ENCODE peak calls at places on chromosomes 6 and 20, in six cellular contexts. E is HepG2, V is GM12892, Q is H1, D is K562, M is GM12878. U is an unnamed sample.

GRCh38 chr6:5214570-5215052 is 46.1 kb downstream of the LYRM4 start:
- DNase-seq in D (peak), E (peak), Q (peak), V (no peak), M (no peak), U (no peak)

GRCh38 chr6:57173886-57174510 is 1.9 kb downstream of the BAG2 start:
- DNase-seq in D (no peak), Q (no peak), E (peak), M (no peak), V (no peak), U (no peak)

GRCh38 chr20:12203981-12204380 is 286.3 kb downstream of the BTBD3 start:
- DNase-seq in V (no peak), M (no peak), Q (no peak), E (no peak), D (no peak), U (no peak)

GRCh38 chr6:48743738-48744137 is 632.7 kb upstream of the PTCHD4 start:
- DNase-seq in Q (no peak), E (no peak), D (no peak), M (no peak), V (no peak), U (no peak)

GRCh38 chr6:166417285-166417691 is 34.5 kb upstream of the MPC1 start:
- DNase-seq in Q (no peak), V (no peak), D (no peak), M (no peak), E (no peak), U (no peak)

GRCh38 chr6:44855562-44856494 is 468.3 kb downstream of the CDC5L start:
- DNase-seq in Q (no peak), D (no peak), E (no peak), M (no peak), V (no peak), U (no peak)

GRCh38 chr6:160022793-160023192 is 53.9 kb downstream of the IGF2R start:
- DNase-seq in Q (no peak), V (no peak), D (no peak), E (no peak), M (no peak), U (no peak)

GRCh38 chr6:136784910-136785746 is 7.1 kb downstream of the MAP3K5 start:
- DNase-seq in M (no peak), Q (no peak), E (no peak), V (no peak), D (no peak), U (no peak)

GRCh38 chr6:3603443-3604130 is 146.7 kb upstream of the SLC22A23 start:
- DNase-seq in D (no peak), Q (no peak), M (no peak), E (no peak), V (no peak), U (no peak)

GRCh38 chr6:48183816-48184215 is 72.8 kb upstream of the PTCHD4 start:
- DNase-seq in V (no peak), M (no peak), Q (no peak), D (no peak), E (no peak), U (no peak)

GRCh38 chr6:97669191-97669651 is 386.2 kb upstream of the MMS22L start:
- DNase-seq in Q (no peak), E (no peak), D (no peak), V (peak), M (peak), U (peak)

GRCh38 chr20:4835244-4836177 is 113.8 kb downstream of the PRND start:
- DNase-seq in V (no peak), D (no peak), Q (no peak), E (no peak), M (no peak), U (no peak)

GRCh38 chr6:82364087-82365010 is 732 bp downstream of the TPBG start:
- DNase-seq in Q (no peak), D (no peak), M (no peak), V (peak), E (no peak), U (peak)

GRCh38 chr6:35973670-35974222 is 50.7 kb downstream of the SLC26A8 start:
- DNase-seq in E (peak), M (peak), D (peak), Q (no peak), V (peak), U (peak)

GRCh38 chr6:137039010-137039409 is 5.8 kb downstream of the IL20RA start:
- DNase-seq in V (no peak), Q (no peak), M (no peak), D (no peak), E (no peak), U (no peak)

GRCh38 chr6:1618305-1619105 is 8.8 kb downstream of the FOXC1 start:
- DNase-seq in D (no peak), M (no peak), V (no peak), Q (no peak), E (no peak), U (no peak)

GRCh38 chr20:32761831-32762753 is at the start of gene DNMT3B:
- DNase-seq in M (no peak), V (peak), D (peak), E (peak), Q (peak), U (peak)
- TF ChIP-seq POLR2A in M (peak), V (no peak), D (peak), E (peak), Q (peak), U (no peak)

GRCh38 chr6:157839606-157840005 is 16.6 kb downstream of the SNX9 start:
- DNase-seq in D (no peak), Q (no peak), M (no peak), E (no peak), V (no peak), U (no peak)

GRCh38 chr6:157840261-157840660 is 17.2 kb downstream of the SNX9 start:
- DNase-seq in V (no peak), Q (no peak), E (no peak), M (no peak), D (no peak), U (no peak)

GRCh38 chr6:157842213-157842612 is 19.2 kb downstream of the SNX9 start:
- DNase-seq in Q (no peak), D (no peak), E (no peak), M (no peak), V (no peak), U (no peak)

GRCh38 chr6:157840776-157841175 is 17.7 kb downstream of the SNX9 start:
- DNase-seq in E (no peak), Q (no peak), D (no peak), V (no peak), M (no peak), U (no peak)

GRCh38 chr6:157841211-157841840 is 18.3 kb downstream of the SNX9 start:
- DNase-seq in Q (no peak), M (peak), V (no peak), E (no peak), D (peak), U (no peak)
- TF ChIP-seq TAF1 in Q (no peak), M (no peak), V (no peak), E (no peak), D (peak), U (no peak)

GRCh38 chr6:32973144-32973854 is 4.9 kb downstream of the BRD2 start:
- DNase-seq in D (peak), M (no peak), Q (no peak), E (peak), V (no peak), U (no peak)
- TF ChIP-seq POLR2A in D (no peak), M (no peak), Q (no peak), E (peak), V (no peak), U (no peak)

GRCh38 chr20:33477386-33478234 is 12.3 kb upstream of the CBFA2T2 start:
- DNase-seq in M (no peak), Q (no peak), V (no peak), D (no peak), E (no peak), U (no peak)
- TF ChIP-seq TAF1 in M (no peak), Q (no peak), V (no peak), D (no peak), E (no peak), U (no peak)

GRCh38 chr20:10218536-10219451 is at the start of gene SNAP25:
- DNase-seq in D (peak), E (no peak), Q (no peak), M (no peak), V (no peak), U (peak)
- TF ChIP-seq POLR2A in D (no peak), E (no peak), Q (no peak), M (no peak), V (no peak), U (no peak)

DNA sequence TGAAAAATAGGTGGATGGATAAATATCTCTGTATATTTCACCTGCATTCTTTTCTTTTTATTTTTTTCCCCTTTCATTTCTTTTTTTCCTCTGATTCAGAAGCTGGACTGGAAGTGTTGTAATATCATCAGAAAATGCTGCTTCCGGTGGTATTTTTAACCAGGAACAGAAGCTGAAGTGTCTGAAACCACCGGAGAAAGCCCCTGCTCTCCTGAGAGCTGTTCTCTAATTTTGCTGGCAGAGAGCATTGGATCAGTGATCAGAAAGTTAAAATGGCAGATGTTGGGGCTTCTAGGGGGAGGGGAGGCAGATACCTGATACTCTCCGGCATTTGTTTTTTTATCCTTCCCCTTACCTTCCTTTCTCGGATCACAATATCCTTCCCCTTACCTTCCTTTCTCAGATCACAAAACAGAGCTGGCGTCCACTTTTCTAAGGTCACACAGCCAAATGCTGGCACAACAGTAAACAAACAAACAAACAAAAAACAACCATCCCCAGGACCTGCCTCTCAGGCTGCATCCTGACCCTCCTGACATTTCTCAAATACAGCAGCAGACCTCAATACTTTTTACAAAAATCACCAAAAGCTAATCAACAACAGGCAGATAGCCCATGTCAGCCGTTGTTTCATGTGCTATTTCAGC is 143.2 kb upstream of the ZNF217 start:
- DNase-seq in V (no peak), M (peak), D (no peak), E (no peak), Q (no peak), U (peak)
- TF ChIP-seq TAF1 in V (no peak), M (no peak), D (no peak), E (no peak), Q (peak), U (no peak)

DNA sequence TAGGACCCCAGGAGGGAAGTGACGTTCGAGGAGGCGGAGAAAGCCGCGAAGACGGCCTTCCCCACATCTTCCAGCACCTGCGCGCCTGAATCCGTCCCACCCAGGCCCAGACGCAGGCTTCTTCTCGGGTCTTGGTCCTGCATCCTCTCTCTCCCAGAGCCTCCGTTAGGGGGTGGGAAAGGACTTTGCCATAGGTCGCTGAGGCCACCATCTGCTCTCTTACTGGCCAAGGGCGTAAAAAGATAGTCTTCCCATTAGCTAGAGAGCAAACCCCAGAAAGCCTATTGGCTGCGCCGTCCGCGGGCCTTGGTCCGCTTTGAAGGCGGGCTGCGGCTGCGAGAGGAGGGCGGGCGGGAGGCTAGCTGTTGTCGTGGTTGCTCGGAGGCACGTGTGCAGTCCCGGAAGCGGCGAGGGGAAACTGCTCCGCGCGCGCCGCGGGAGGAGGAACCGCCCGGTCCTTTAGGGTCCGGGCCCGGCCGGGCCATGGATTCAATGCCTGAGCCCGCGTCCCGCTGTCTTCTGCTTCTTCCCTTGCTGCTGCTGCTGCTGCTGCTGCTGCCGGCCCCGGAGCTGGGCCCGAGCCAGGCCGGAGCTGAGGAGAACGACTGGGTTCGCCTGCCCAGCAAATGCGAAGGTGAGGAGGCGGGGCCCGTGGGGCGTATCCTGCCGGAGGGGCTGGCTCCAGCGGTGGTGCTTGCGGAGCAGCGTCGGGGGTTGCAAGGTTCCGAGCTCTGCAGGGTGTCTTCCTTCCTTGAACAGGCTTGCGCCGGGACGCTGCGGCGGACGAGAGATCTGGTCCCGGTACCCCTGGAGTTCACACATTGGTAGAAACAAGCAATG is at the start of gene CNPY3:
- DNase-seq in Q (peak), M (peak), E (peak), D (peak), V (peak), U (peak)
- TF ChIP-seq POLR2A in Q (peak), M (peak), E (peak), D (peak), V (peak), U (peak)

GRCh38 chr6:90160013-90160412 is 136.6 kb downstream of the BACH2 start:
- DNase-seq in E (no peak), V (no peak), D (no peak), M (no peak), Q (no peak), U (no peak)
- TF ChIP-seq TAF1 in E (no peak), V (no peak), D (no peak), M (no peak), Q (no peak), U (no peak)

DNA sequence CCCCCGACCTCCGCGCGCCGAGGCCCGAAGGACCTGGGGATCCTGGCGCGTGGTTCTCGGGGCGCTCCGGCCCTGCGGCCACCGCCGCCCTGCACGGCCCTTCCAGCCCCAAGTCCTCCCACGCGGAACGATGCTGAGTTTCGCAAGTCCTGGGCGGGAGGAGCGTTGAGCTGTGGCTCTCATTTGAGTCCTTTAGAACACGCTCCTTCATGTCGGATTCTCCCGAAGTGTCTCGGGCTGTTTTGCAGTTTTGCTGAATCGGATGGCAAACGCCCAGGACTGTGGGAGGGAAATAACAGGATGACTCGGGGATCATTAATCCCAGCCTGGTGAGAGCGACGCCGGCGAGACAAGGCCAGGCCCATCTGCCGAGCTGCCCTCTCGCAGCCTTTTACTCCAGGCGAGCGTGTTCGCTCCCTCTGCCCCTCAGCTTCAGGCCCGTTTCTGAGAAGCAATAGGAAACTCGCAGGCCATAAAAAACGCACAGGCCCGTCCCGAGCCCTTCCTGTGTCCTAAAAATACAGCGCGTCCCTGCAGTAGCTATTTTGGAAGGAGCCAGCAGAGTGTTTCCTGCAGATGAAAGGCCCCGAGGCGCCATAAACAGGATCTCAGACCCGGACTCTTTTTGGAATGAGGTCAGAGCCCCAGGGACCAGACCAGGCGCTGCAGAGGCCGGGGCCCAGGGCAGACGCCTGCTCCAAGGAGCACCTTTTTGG is 153.5 kb downstream of the DLL1 start:
- DNase-seq in Q (no peak), V (no peak), D (no peak), E (no peak), M (no peak), U (no peak)
- TF ChIP-seq POLR2A in Q (no peak), V (no peak), D (no peak), E (no peak), M (no peak), U (no peak)

U was measured in GM12891.